ENCODE peak calls at places on chromosomes 13 and 19, in six cellular contexts. One of them, this sample, is unnamed.

GRCh38 chr13:65710514-65710913 is 1519.6 kb downstream of the PCDH9 start:
- DNase-seq in HepG2: peak
- DNase-seq in GM12878: no peak
- DNase-seq in NT2/D1: no peak
- DNase-seq in HCT116: no peak
- DNase-seq in H1: no peak
- DNase-seq in this sample: no peak

GRCh38 chr19:21466627-21467026 is 38.8 kb upstream of the ZNF429 start:
- DNase-seq in HepG2: no peak
- DNase-seq in GM12878: no peak
- DNase-seq in NT2/D1: no peak
- DNase-seq in HCT116: no peak
- DNase-seq in H1: no peak
- DNase-seq in this sample: no peak

GRCh38 chr19:46574533-46574932 is 26.6 kb upstream of the CALM3 start:
- DNase-seq in HepG2: no peak
- DNase-seq in GM12878: no peak
- DNase-seq in NT2/D1: no peak
- DNase-seq in HCT116: no peak
- DNase-seq in H1: no peak
- DNase-seq in this sample: no peak

GRCh38 chr13:48125794-48126228 is 30.9 kb upstream of the MED4 start:
- DNase-seq in HepG2: peak
- DNase-seq in GM12878: no peak
- DNase-seq in NT2/D1: no peak
- DNase-seq in HCT116: no peak
- DNase-seq in H1: no peak
- DNase-seq in this sample: no peak

GRCh38 chr19:56821209-56821608 is 19.3 kb downstream of the PEG3 start:
- DNase-seq in HepG2: no peak
- DNase-seq in GM12878: no peak
- DNase-seq in NT2/D1: no peak
- DNase-seq in HCT116: no peak
- DNase-seq in H1: no peak
- DNase-seq in this sample: no peak

GRCh38 chr19:51572415-51572814 is 1.3 kb downstream of the ZNF175 start:
- DNase-seq in HepG2: no peak
- DNase-seq in GM12878: no peak
- DNase-seq in NT2/D1: no peak
- DNase-seq in HCT116: no peak
- DNase-seq in H1: no peak
- DNase-seq in this sample: peak

GRCh38 chr13:35475131-35475959 is 1.1 kb downstream of the MAB21L1 start:
- DNase-seq in HepG2: no peak
- DNase-seq in GM12878: no peak
- DNase-seq in NT2/D1: no peak
- DNase-seq in HCT116: no peak
- DNase-seq in H1: no peak
- DNase-seq in this sample: no peak

GRCh38 chr19:49488046-49488862 is 846 bp downstream of the RPL13A start:
- DNase-seq in HepG2: no peak
- DNase-seq in GM12878: no peak
- DNase-seq in NT2/D1: no peak
- DNase-seq in HCT116: no peak
- DNase-seq in H1: no peak
- DNase-seq in this sample: peak

GRCh38 chr13:24927810-24928404 is 163.9 kb downstream of the RNF17 start:
- DNase-seq in HepG2: peak
- DNase-seq in GM12878: no peak
- DNase-seq in NT2/D1: no peak
- DNase-seq in HCT116: no peak
- DNase-seq in H1: no peak
- DNase-seq in this sample: no peak

GRCh38 chr19:32313866-32314265 is 31.5 kb upstream of the ZNF507 start:
- DNase-seq in HepG2: no peak
- DNase-seq in GM12878: no peak
- DNase-seq in NT2/D1: no peak
- DNase-seq in HCT116: no peak
- DNase-seq in H1: no peak
- DNase-seq in this sample: no peak

GRCh38 chr13:110447801-110448200 is 113.7 kb downstream of the RAB20 start:
- DNase-seq in HepG2: no peak
- DNase-seq in GM12878: no peak
- DNase-seq in NT2/D1: no peak
- DNase-seq in HCT116: no peak
- DNase-seq in H1: no peak
- DNase-seq in this sample: no peak

GRCh38 chr13:51113186-51113881 is 2.3 kb upstream of the C13orf42 start:
- DNase-seq in HepG2: no peak
- DNase-seq in GM12878: no peak
- DNase-seq in NT2/D1: no peak
- DNase-seq in HCT116: no peak
- DNase-seq in H1: no peak
- DNase-seq in this sample: no peak

GRCh38 chr19:344625-345319 is at the start of gene MIER2:
- DNase-seq in HepG2: peak
- DNase-seq in GM12878: peak
- DNase-seq in NT2/D1: peak
- DNase-seq in HCT116: peak
- DNase-seq in H1: peak
- DNase-seq in this sample: peak

GRCh38 chr19:42057856-42058255 is 12.2 kb downstream of the GRIK5 start:
- DNase-seq in HepG2: no peak
- DNase-seq in GM12878: no peak
- DNase-seq in NT2/D1: no peak
- DNase-seq in HCT116: no peak
- DNase-seq in H1: no peak
- DNase-seq in this sample: no peak

GRCh38 chr19:18416778-18417249 is 2.4 kb upstream of the SSBP4 start:
- DNase-seq in HepG2: peak
- DNase-seq in GM12878: no peak
- DNase-seq in NT2/D1: no peak
- DNase-seq in HCT116: no peak
- DNase-seq in H1: no peak
- DNase-seq in this sample: peak

GRCh38 chr13:112619730-112620639 is 32.0 kb upstream of the TUBGCP3 start:
- DNase-seq in HepG2: no peak
- DNase-seq in GM12878: no peak
- DNase-seq in NT2/D1: no peak
- DNase-seq in HCT116: peak
- DNase-seq in H1: no peak
- DNase-seq in this sample: peak

GRCh38 chr13:23960566-23961156 is 63.4 kb upstream of the C1QTNF9B start:
- DNase-seq in HepG2: peak
- DNase-seq in GM12878: no peak
- DNase-seq in NT2/D1: peak
- DNase-seq in HCT116: peak
- DNase-seq in H1: no peak
- DNase-seq in this sample: no peak

GRCh38 chr19:58182577-58182988 is 278 bp upstream of the ZNF274 start:
- DNase-seq in HepG2: no peak
- DNase-seq in GM12878: no peak
- DNase-seq in NT2/D1: no peak
- DNase-seq in HCT116: no peak
- DNase-seq in H1: no peak
- DNase-seq in this sample: peak

GRCh38 chr13:95676100-95676774 is 702 bp upstream of the DNAJC3 start:
- DNase-seq in HepG2: peak
- DNase-seq in GM12878: no peak
- DNase-seq in NT2/D1: no peak
- DNase-seq in HCT116: peak
- DNase-seq in H1: no peak
- DNase-seq in this sample: no peak

GRCh38 chr19:56315076-56315828 is 613 bp upstream of the ZSCAN5A start:
- DNase-seq in HepG2: peak
- DNase-seq in GM12878: peak
- DNase-seq in NT2/D1: peak
- DNase-seq in HCT116: peak
- DNase-seq in H1: peak
- DNase-seq in this sample: peak

GRCh38 chr19:48239582-48240141 is 16.1 kb downstream of the CARD8 start:
- DNase-seq in HepG2: no peak
- DNase-seq in GM12878: no peak
- DNase-seq in NT2/D1: no peak
- DNase-seq in HCT116: no peak
- DNase-seq in H1: no peak
- DNase-seq in this sample: peak

GRCh38 chr19:48246101-48246500 is 9.6 kb downstream of the CARD8 start:
- DNase-seq in HepG2: no peak
- DNase-seq in GM12878: no peak
- DNase-seq in NT2/D1: no peak
- DNase-seq in HCT116: no peak
- DNase-seq in H1: no peak
- DNase-seq in this sample: no peak

GRCh38 chr19:48248081-48248833 is 7.5 kb downstream of the CARD8 start:
- DNase-seq in HepG2: no peak
- DNase-seq in GM12878: no peak
- DNase-seq in NT2/D1: no peak
- DNase-seq in HCT116: no peak
- DNase-seq in H1: no peak
- DNase-seq in this sample: no peak

GRCh38 chr19:48247212-48247611 is 8.5 kb downstream of the CARD8 start:
- DNase-seq in HepG2: no peak
- DNase-seq in GM12878: no peak
- DNase-seq in NT2/D1: no peak
- DNase-seq in HCT116: no peak
- DNase-seq in H1: no peak
- DNase-seq in this sample: no peak

DNA sequence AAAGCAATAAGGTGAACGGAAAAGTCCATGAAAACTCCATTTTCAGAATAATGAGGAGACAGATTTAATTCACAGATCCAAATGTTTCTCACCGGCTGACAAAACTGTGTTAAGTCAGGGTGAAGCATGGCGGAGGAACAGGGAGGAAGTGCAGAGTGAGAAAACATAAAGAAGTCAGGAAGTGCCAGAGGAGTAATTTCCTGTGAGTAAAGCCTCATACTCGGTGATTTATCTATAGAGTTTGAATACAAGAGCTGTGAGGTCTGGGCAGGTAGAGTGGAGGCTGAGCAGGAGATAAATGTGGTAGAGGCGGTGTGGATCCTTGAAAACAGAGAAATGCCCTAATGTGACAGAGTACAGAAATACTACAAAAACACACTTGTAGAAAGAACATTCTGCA is 11.4 kb downstream of the CARD8 start:
- DNase-seq in HepG2: no peak
- DNase-seq in GM12878: no peak
- DNase-seq in NT2/D1: no peak
- DNase-seq in HCT116: no peak
- DNase-seq in H1: no peak
- DNase-seq in this sample: no peak
- TF ChIP-seq ZNF274 in HepG2: no peak
- TF ChIP-seq ZNF274 in GM12878: no peak
- TF ChIP-seq ZNF274 in NT2/D1: no peak
- TF ChIP-seq ZNF274 in HCT116: no peak
- TF ChIP-seq ZNF274 in H1: no peak
- TF ChIP-seq ZNF274 in this sample: no peak

DNA sequence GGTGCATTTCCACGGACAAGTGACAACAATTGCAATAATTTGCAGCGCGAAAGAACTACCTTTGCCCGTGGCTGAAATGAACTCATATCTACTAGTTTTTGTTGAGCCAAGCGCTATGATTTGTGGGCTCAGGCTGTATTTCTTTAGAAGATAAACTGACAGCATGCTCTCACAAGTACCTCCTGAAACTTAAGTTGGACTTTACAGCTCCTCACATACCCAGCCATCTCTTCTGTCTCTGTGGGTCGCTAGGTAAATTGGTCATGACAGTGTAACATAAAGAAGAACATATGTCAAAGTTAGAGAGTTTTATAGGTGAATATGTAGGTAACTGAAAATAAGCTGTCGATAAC is 839 bp downstream of the COG6 start:
- DNase-seq in HepG2: no peak
- DNase-seq in GM12878: no peak
- DNase-seq in NT2/D1: no peak
- DNase-seq in HCT116: no peak
- DNase-seq in H1: no peak
- DNase-seq in this sample: peak
- TF ChIP-seq ZNF274 in HepG2: no peak
- TF ChIP-seq ZNF274 in GM12878: no peak
- TF ChIP-seq ZNF274 in NT2/D1: no peak
- TF ChIP-seq ZNF274 in HCT116: no peak
- TF ChIP-seq ZNF274 in H1: no peak
- TF ChIP-seq ZNF274 in this sample: no peak

GRCh38 chr19:7529246-7529600 is 6.3 kb upstream of the PNPLA6 start:
- DNase-seq in HepG2: no peak
- DNase-seq in GM12878: no peak
- DNase-seq in NT2/D1: no peak
- DNase-seq in HCT116: no peak
- DNase-seq in H1: no peak
- DNase-seq in this sample: no peak

GRCh38 chr19:7527516-7528191 is 5.2 kb downstream of the MCOLN1 start:
- DNase-seq in HepG2: no peak
- DNase-seq in GM12878: no peak
- DNase-seq in NT2/D1: no peak
- DNase-seq in HCT116: no peak
- DNase-seq in H1: no peak
- DNase-seq in this sample: no peak

GRCh38 chr19:7529610-7530490 is 5.7 kb upstream of the PNPLA6 start:
- DNase-seq in HepG2: no peak
- DNase-seq in GM12878: no peak
- DNase-seq in NT2/D1: no peak
- DNase-seq in HCT116: no peak
- DNase-seq in H1: no peak
- DNase-seq in this sample: no peak

GRCh38 chr19:7528522-7529245 is 6.3 kb downstream of the MCOLN1 start:
- DNase-seq in HepG2: no peak
- DNase-seq in GM12878: no peak
- DNase-seq in NT2/D1: no peak
- DNase-seq in HCT116: no peak
- DNase-seq in H1: no peak
- DNase-seq in this sample: no peak

GRCh38 chr19:7528192-7528519 is 5.7 kb downstream of the MCOLN1 start:
- DNase-seq in HepG2: no peak
- DNase-seq in GM12878: no peak
- DNase-seq in NT2/D1: no peak
- DNase-seq in HCT116: no peak
- DNase-seq in H1: no peak
- DNase-seq in this sample: no peak
- TF ChIP-seq ZNF274 in HepG2: no peak
- TF ChIP-seq ZNF274 in GM12878: no peak
- TF ChIP-seq ZNF274 in NT2/D1: no peak
- TF ChIP-seq ZNF274 in HCT116: no peak
- TF ChIP-seq ZNF274 in H1: no peak
- TF ChIP-seq ZNF274 in this sample: no peak

GRCh38 chr13:31441804-31442487 is 242.2 kb downstream of the B3GLCT start:
- DNase-seq in HepG2: no peak
- DNase-seq in GM12878: no peak
- DNase-seq in NT2/D1: no peak
- DNase-seq in HCT116: no peak
- DNase-seq in H1: no peak
- DNase-seq in this sample: no peak

GRCh38 chr13:31442605-31443004 is 242.8 kb downstream of the B3GLCT start:
- DNase-seq in HepG2: no peak
- DNase-seq in GM12878: no peak
- DNase-seq in NT2/D1: no peak
- DNase-seq in HCT116: no peak
- DNase-seq in H1: no peak
- DNase-seq in this sample: no peak

GRCh38 chr13:31440132-31440531 is 240.4 kb downstream of the B3GLCT start:
- DNase-seq in HepG2: no peak
- DNase-seq in GM12878: no peak
- DNase-seq in NT2/D1: no peak
- DNase-seq in HCT116: no peak
- DNase-seq in H1: no peak
- DNase-seq in this sample: no peak

GRCh38 chr13:31444266-31444862 is 244.6 kb downstream of the B3GLCT start:
- DNase-seq in HepG2: no peak
- DNase-seq in GM12878: no peak
- DNase-seq in NT2/D1: no peak
- DNase-seq in HCT116: no peak
- DNase-seq in H1: no peak
- DNase-seq in this sample: no peak
- TF ChIP-seq ZNF274 in HepG2: no peak
- TF ChIP-seq ZNF274 in GM12878: no peak
- TF ChIP-seq ZNF274 in NT2/D1: no peak
- TF ChIP-seq ZNF274 in HCT116: no peak
- TF ChIP-seq ZNF274 in H1: no peak
- TF ChIP-seq ZNF274 in this sample: no peak